ENCODE peak calls at places on chromosomes 16 and 17, in six cellular contexts. One of them, this sample, is unnamed. For H3K9me3, the result is how much of the 10 kb centered on the place peaks cover.

GRCh38 chr17:11336290-11336995 is 95.4 kb downstream of the SHISA6 start:
- DNase-seq in cardiac muscle cell: no peak
- DNase-seq in CD8-positive, alpha-beta memory T cell: no peak
- DNase-seq in right atrium auricular region: no peak
- DNase-seq in psoas muscle: no peak
- DNase-seq in neural progenitor cell: no peak
- DNase-seq in this sample: no peak

GRCh38 chr17:2926019-2926650 is 129.9 kb downstream of the RAP1GAP2 start:
- DNase-seq in cardiac muscle cell: no peak
- DNase-seq in CD8-positive, alpha-beta memory T cell: no peak
- DNase-seq in right atrium auricular region: no peak
- DNase-seq in psoas muscle: no peak
- DNase-seq in neural progenitor cell: no peak
- DNase-seq in this sample: no peak

GRCh38 chr16:87459833-87460232 is 33.0 kb downstream of the ZCCHC14 start:
- DNase-seq in cardiac muscle cell: no peak
- DNase-seq in CD8-positive, alpha-beta memory T cell: no peak
- DNase-seq in right atrium auricular region: no peak
- DNase-seq in psoas muscle: no peak
- DNase-seq in neural progenitor cell: no peak
- DNase-seq in this sample: no peak

GRCh38 chr17:1997146-1997586 is 28.0 kb downstream of the RTN4RL1 start:
- DNase-seq in cardiac muscle cell: no peak
- DNase-seq in CD8-positive, alpha-beta memory T cell: no peak
- DNase-seq in right atrium auricular region: no peak
- DNase-seq in psoas muscle: no peak
- DNase-seq in neural progenitor cell: no peak
- DNase-seq in this sample: no peak

GRCh38 chr17:78472035-78472905 is 93.8 kb downstream of the PGS1 start:
- DNase-seq in cardiac muscle cell: no peak
- DNase-seq in CD8-positive, alpha-beta memory T cell: no peak
- DNase-seq in right atrium auricular region: no peak
- DNase-seq in psoas muscle: no peak
- DNase-seq in neural progenitor cell: no peak
- DNase-seq in this sample: no peak

GRCh38 chr16:2894231-2894630 is 11.2 kb downstream of the FLYWCH2 start:
- DNase-seq in cardiac muscle cell: no peak
- DNase-seq in CD8-positive, alpha-beta memory T cell: no peak
- DNase-seq in right atrium auricular region: no peak
- DNase-seq in psoas muscle: no peak
- DNase-seq in neural progenitor cell: no peak
- DNase-seq in this sample: no peak

GRCh38 chr17:57553991-57554825 is 190.9 kb downstream of the CCDC182 start:
- DNase-seq in cardiac muscle cell: peak
- DNase-seq in CD8-positive, alpha-beta memory T cell: no peak
- DNase-seq in right atrium auricular region: peak
- DNase-seq in psoas muscle: no peak
- DNase-seq in neural progenitor cell: peak
- DNase-seq in this sample: no peak

GRCh38 chr16:24800586-24800985 is 45.2 kb upstream of the SLC5A11 start:
- DNase-seq in cardiac muscle cell: peak
- DNase-seq in CD8-positive, alpha-beta memory T cell: no peak
- DNase-seq in right atrium auricular region: no peak
- DNase-seq in psoas muscle: no peak
- DNase-seq in neural progenitor cell: no peak
- DNase-seq in this sample: no peak

GRCh38 chr16:88810166-88810867 is 1.4 kb downstream of the APRT start:
- DNase-seq in cardiac muscle cell: no peak
- DNase-seq in CD8-positive, alpha-beta memory T cell: no peak
- DNase-seq in right atrium auricular region: no peak
- DNase-seq in psoas muscle: no peak
- DNase-seq in neural progenitor cell: no peak
- DNase-seq in this sample: no peak

GRCh38 chr16:68383858-68384257 is 64.5 kb downstream of the SMPD3 start:
- DNase-seq in cardiac muscle cell: no peak
- DNase-seq in CD8-positive, alpha-beta memory T cell: no peak
- DNase-seq in right atrium auricular region: no peak
- DNase-seq in psoas muscle: no peak
- DNase-seq in neural progenitor cell: no peak
- DNase-seq in this sample: no peak

GRCh38 chr17:63491413-63491812 is 14.6 kb downstream of the ACE start:
- DNase-seq in cardiac muscle cell: no peak
- DNase-seq in CD8-positive, alpha-beta memory T cell: no peak
- DNase-seq in right atrium auricular region: no peak
- DNase-seq in psoas muscle: no peak
- DNase-seq in neural progenitor cell: no peak
- DNase-seq in this sample: no peak

GRCh38 chr17:63437287-63438091 is 8.6 kb downstream of the CYB561 start:
- DNase-seq in cardiac muscle cell: peak
- DNase-seq in CD8-positive, alpha-beta memory T cell: no peak
- DNase-seq in right atrium auricular region: no peak
- DNase-seq in psoas muscle: no peak
- DNase-seq in neural progenitor cell: no peak
- DNase-seq in this sample: peak

GRCh38 chr16:7513429-7513828 is 180.8 kb downstream of the RBFOX1 start:
- DNase-seq in cardiac muscle cell: no peak
- DNase-seq in CD8-positive, alpha-beta memory T cell: no peak
- DNase-seq in right atrium auricular region: no peak
- DNase-seq in psoas muscle: no peak
- DNase-seq in neural progenitor cell: no peak
- DNase-seq in this sample: peak

GRCh38 chr17:30249460-30249859 is 14.0 kb upstream of the SLC6A4 start:
- DNase-seq in cardiac muscle cell: no peak
- DNase-seq in CD8-positive, alpha-beta memory T cell: no peak
- DNase-seq in right atrium auricular region: no peak
- DNase-seq in psoas muscle: no peak
- DNase-seq in neural progenitor cell: no peak
- DNase-seq in this sample: no peak

GRCh38 chr16:70156207-70156978 is 17.2 kb upstream of the CLEC18C start:
- DNase-seq in cardiac muscle cell: no peak
- DNase-seq in CD8-positive, alpha-beta memory T cell: no peak
- DNase-seq in right atrium auricular region: no peak
- DNase-seq in psoas muscle: no peak
- DNase-seq in neural progenitor cell: no peak
- DNase-seq in this sample: peak

GRCh38 chr16:29825145-29826044 is 5.1 kb downstream of the MVP start:
- DNase-seq in cardiac muscle cell: peak
- DNase-seq in CD8-positive, alpha-beta memory T cell: no peak
- DNase-seq in right atrium auricular region: peak
- DNase-seq in psoas muscle: peak
- DNase-seq in neural progenitor cell: peak
- DNase-seq in this sample: no peak

GRCh38 chr16:22614271-22614947 is 103.7 kb downstream of the NPIPB5 start:
- DNase-seq in cardiac muscle cell: no peak
- DNase-seq in CD8-positive, alpha-beta memory T cell: no peak
- DNase-seq in right atrium auricular region: peak
- DNase-seq in psoas muscle: no peak
- DNase-seq in neural progenitor cell: no peak
- DNase-seq in this sample: no peak

GRCh38 chr17:65556014-65556909 is 5.2 kb downstream of the AXIN2 start:
- DNase-seq in cardiac muscle cell: peak
- DNase-seq in CD8-positive, alpha-beta memory T cell: peak
- DNase-seq in right atrium auricular region: peak
- DNase-seq in psoas muscle: peak
- DNase-seq in neural progenitor cell: peak
- DNase-seq in this sample: peak

GRCh38 chr17:76142044-76143041 is 1.3 kb upstream of the FOXJ1 start:
- DNase-seq in cardiac muscle cell: no peak
- DNase-seq in CD8-positive, alpha-beta memory T cell: no peak
- DNase-seq in right atrium auricular region: no peak
- DNase-seq in psoas muscle: no peak
- DNase-seq in neural progenitor cell: peak
- DNase-seq in this sample: no peak

GRCh38 chr16:35598696-35599332 is 2139.4 kb downstream of the TP53TG3F start:
- DNase-seq in cardiac muscle cell: no peak
- DNase-seq in CD8-positive, alpha-beta memory T cell: no peak
- DNase-seq in right atrium auricular region: no peak
- DNase-seq in psoas muscle: no peak
- DNase-seq in neural progenitor cell: no peak
- DNase-seq in this sample: no peak

GRCh38 chr16:35599429-35600165 is 2140.2 kb downstream of the TP53TG3F start:
- DNase-seq in cardiac muscle cell: no peak
- DNase-seq in CD8-positive, alpha-beta memory T cell: no peak
- DNase-seq in right atrium auricular region: no peak
- DNase-seq in psoas muscle: no peak
- DNase-seq in neural progenitor cell: no peak
- DNase-seq in this sample: no peak

GRCh38 chr16:35602116-35602515 is 2142.7 kb downstream of the TP53TG3F start:
- DNase-seq in cardiac muscle cell: no peak
- DNase-seq in CD8-positive, alpha-beta memory T cell: no peak
- DNase-seq in right atrium auricular region: no peak
- DNase-seq in psoas muscle: no peak
- DNase-seq in neural progenitor cell: no peak
- DNase-seq in this sample: no peak

DNA sequence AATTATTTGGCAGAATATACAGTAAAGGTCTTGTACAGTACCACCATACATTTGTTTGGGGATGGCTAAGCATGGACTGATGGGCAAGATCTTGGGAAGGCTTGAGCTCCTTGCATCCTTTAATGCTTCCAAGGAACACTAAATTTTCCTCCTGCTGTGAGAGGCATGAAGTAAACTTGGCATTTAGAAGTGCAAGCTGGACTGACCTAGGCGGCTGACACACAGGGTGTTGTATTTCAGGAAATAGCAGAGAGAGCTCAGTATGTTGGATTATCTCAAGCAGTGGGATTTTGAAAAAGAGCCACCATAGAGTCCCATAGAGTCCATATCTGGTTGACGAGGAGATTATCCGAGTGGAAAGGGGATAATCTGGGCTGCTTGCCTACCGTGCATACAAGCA is 2137.1 kb downstream of the TP53TG3F start:
- DNase-seq in cardiac muscle cell: no peak
- DNase-seq in CD8-positive, alpha-beta memory T cell: no peak
- DNase-seq in right atrium auricular region: no peak
- DNase-seq in psoas muscle: no peak
- DNase-seq in neural progenitor cell: no peak
- DNase-seq in this sample: no peak
- H3K9me3 ChIP-seq in cardiac muscle cell: under half
- H3K9me3 ChIP-seq in CD8-positive, alpha-beta memory T cell: under half
- H3K9me3 ChIP-seq in right atrium auricular region: under half
- H3K9me3 ChIP-seq in psoas muscle: under half
- H3K9me3 ChIP-seq in neural progenitor cell: under half
- H3K9me3 ChIP-seq in this sample: under half

DNA sequence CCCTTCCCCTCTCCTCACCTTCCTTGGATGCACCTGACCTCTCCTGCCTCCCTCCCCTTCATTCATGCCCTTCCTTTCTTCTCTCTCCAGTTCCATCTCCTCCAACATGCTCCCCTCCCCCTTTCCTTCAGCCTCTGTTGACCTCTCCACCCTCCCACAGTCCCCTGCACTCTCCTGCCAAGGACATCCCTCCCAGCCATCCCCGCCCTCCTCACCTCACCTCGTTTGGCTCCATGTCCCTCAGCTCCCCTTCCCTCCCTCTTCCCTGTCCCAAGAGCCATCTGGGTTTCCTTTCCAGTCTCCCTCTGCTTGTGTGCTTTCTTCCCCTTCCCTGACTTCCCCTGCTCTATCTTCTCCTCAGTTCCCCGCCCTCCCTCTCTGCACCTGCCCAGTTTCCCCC is 819.7 kb downstream of the KCNJ18 start:
- DNase-seq in cardiac muscle cell: no peak
- DNase-seq in CD8-positive, alpha-beta memory T cell: no peak
- DNase-seq in right atrium auricular region: peak
- DNase-seq in psoas muscle: no peak
- DNase-seq in neural progenitor cell: no peak
- DNase-seq in this sample: no peak
- H3K9me3 ChIP-seq in cardiac muscle cell: under half
- H3K9me3 ChIP-seq in CD8-positive, alpha-beta memory T cell: under half
- H3K9me3 ChIP-seq in right atrium auricular region: under half
- H3K9me3 ChIP-seq in psoas muscle: under half
- H3K9me3 ChIP-seq in neural progenitor cell: under half
- H3K9me3 ChIP-seq in this sample: under half

GRCh38 chr17:83147285-83147684 is 67.9 kb downstream of the METRNL start:
- DNase-seq in cardiac muscle cell: no peak
- DNase-seq in CD8-positive, alpha-beta memory T cell: no peak
- DNase-seq in right atrium auricular region: no peak
- DNase-seq in psoas muscle: no peak
- DNase-seq in neural progenitor cell: no peak
- DNase-seq in this sample: no peak
- H3K9me3 ChIP-seq in cardiac muscle cell: under half
- H3K9me3 ChIP-seq in CD8-positive, alpha-beta memory T cell: under half
- H3K9me3 ChIP-seq in right atrium auricular region: under half
- H3K9me3 ChIP-seq in psoas muscle: under half
- H3K9me3 ChIP-seq in neural progenitor cell: under half
- H3K9me3 ChIP-seq in this sample: under half

DNA sequence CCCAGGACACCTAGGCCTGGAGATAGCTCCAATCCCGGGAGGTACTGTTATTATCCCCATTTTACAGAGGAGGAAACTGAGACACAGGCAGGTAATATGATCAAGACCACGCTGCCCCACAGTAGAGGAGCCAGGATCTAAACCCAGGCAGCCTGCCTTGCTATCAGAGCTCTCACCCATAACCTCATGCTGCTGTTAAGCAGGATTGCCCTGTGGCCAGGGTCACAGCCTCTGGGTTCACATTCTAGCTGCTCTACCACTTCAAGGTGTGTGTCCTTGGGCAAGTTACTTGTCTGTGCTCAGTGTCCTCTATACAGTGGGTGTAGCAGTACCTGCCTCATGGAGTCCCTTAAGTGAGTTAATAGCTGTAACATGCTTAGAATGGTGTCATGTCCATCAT is 1015.3 kb downstream of the KCNJ18 start:
- DNase-seq in cardiac muscle cell: no peak
- DNase-seq in CD8-positive, alpha-beta memory T cell: no peak
- DNase-seq in right atrium auricular region: peak
- DNase-seq in psoas muscle: no peak
- DNase-seq in neural progenitor cell: no peak
- DNase-seq in this sample: no peak
- H3K9me3 ChIP-seq in cardiac muscle cell: under half
- H3K9me3 ChIP-seq in CD8-positive, alpha-beta memory T cell: under half
- H3K9me3 ChIP-seq in right atrium auricular region: under half
- H3K9me3 ChIP-seq in psoas muscle: under half
- H3K9me3 ChIP-seq in neural progenitor cell: under half
- H3K9me3 ChIP-seq in this sample: under half

GRCh38 chr16:35339337-35339736 is 1879.9 kb downstream of the TP53TG3F start:
- DNase-seq in cardiac muscle cell: no peak
- DNase-seq in CD8-positive, alpha-beta memory T cell: no peak
- DNase-seq in right atrium auricular region: no peak
- DNase-seq in psoas muscle: no peak
- DNase-seq in neural progenitor cell: no peak
- DNase-seq in this sample: no peak
- H3K9me3 ChIP-seq in cardiac muscle cell: under half
- H3K9me3 ChIP-seq in CD8-positive, alpha-beta memory T cell: under half
- H3K9me3 ChIP-seq in right atrium auricular region: under half
- H3K9me3 ChIP-seq in psoas muscle: under half
- H3K9me3 ChIP-seq in neural progenitor cell: under half
- H3K9me3 ChIP-seq in this sample: under half

GRCh38 chr17:43875476-43876147 is 28.6 kb downstream of the CD300LG start:
- DNase-seq in cardiac muscle cell: no peak
- DNase-seq in CD8-positive, alpha-beta memory T cell: no peak
- DNase-seq in right atrium auricular region: no peak
- DNase-seq in psoas muscle: no peak
- DNase-seq in neural progenitor cell: no peak
- DNase-seq in this sample: no peak
- H3K9me3 ChIP-seq in cardiac muscle cell: under half
- H3K9me3 ChIP-seq in CD8-positive, alpha-beta memory T cell: under half
- H3K9me3 ChIP-seq in right atrium auricular region: under half
- H3K9me3 ChIP-seq in psoas muscle: under half
- H3K9me3 ChIP-seq in neural progenitor cell: under half
- H3K9me3 ChIP-seq in this sample: under half